ENCODE peak calls at places on chromosomes 7 and 10, in six cellular contexts. B, X, N, A, C and L are unnamed samples.

GRCh38 chr7:143454091-143454729 is 11.0 kb downstream of the TAS2R60 start:
- DNase-seq in B (no peak), X (no peak), N (no peak), A (no peak), C (no peak), L (no peak)

GRCh38 chr7:132518102-132518838 is 58.0 kb downstream of the PLXNA4 start:
- DNase-seq in B (no peak), X (no peak), N (no peak), A (no peak), C (no peak), L (no peak)

GRCh38 chr7:124179641-124180040 is 146.8 kb upstream of the TMEM229A start:
- DNase-seq in B (no peak), X (no peak), N (no peak), A (no peak), C (no peak), L (no peak)

GRCh38 chr7:27139335-27140107 is 4.0 kb downstream of the HOXA5 start:
- DNase-seq in B (no peak), X (no peak), N (peak), A (peak), C (no peak), L (no peak)

GRCh38 chr10:16441106-16441850 is 4.5 kb downstream of the PTER start:
- DNase-seq in B (no peak), X (no peak), N (no peak), A (no peak), C (no peak), L (no peak)

GRCh38 chr7:78529392-78529791 is 730.8 kb downstream of the PHTF2 start:
- DNase-seq in B (no peak), X (no peak), N (no peak), A (no peak), C (no peak), L (no peak)

GRCh38 chr10:133459454-133460207 is 5.9 kb downstream of the SCART1 start:
- DNase-seq in B (no peak), X (no peak), N (peak), A (peak), C (peak), L (no peak)

GRCh38 chr7:25759748-25760147 is 392.2 kb upstream of the NFE2L3 start:
- DNase-seq in B (no peak), X (no peak), N (no peak), A (no peak), C (no peak), L (no peak)

GRCh38 chr7:150405584-150406310 is 26.6 kb downstream of the ZNF775 start:
- DNase-seq in B (peak), X (no peak), N (no peak), A (no peak), C (no peak), L (no peak)

GRCh38 chr7:134697487-134697886 is 50.8 kb downstream of the BPGM start:
- DNase-seq in B (no peak), X (no peak), N (no peak), A (no peak), C (no peak), L (no peak)

GRCh38 chr10:63518690-63519288 is 2.4 kb upstream of the REEP3 start:
- DNase-seq in B (no peak), X (no peak), N (no peak), A (no peak), C (no peak), L (no peak)

GRCh38 chr7:94223375-94224084 is 171.2 kb upstream of the COL1A2 start:
- DNase-seq in B (no peak), X (no peak), N (no peak), A (no peak), C (no peak), L (no peak)

GRCh38 chr7:44986218-44987053 is 7.6 kb upstream of the MYO1G start:
- DNase-seq in B (peak), X (peak), N (peak), A (peak), C (peak), L (peak)

GRCh38 chr7:44989132-44989531 is 10.3 kb upstream of the MYO1G start:
- DNase-seq in B (no peak), X (no peak), N (no peak), A (no peak), C (no peak), L (no peak)

GRCh38 chr7:44988718-44989117 is 9.9 kb upstream of the MYO1G start:
- DNase-seq in B (no peak), X (no peak), N (no peak), A (no peak), C (no peak), L (no peak)

GRCh38 chr7:44987996-44988395 is 9.2 kb upstream of the MYO1G start:
- DNase-seq in B (no peak), X (no peak), N (no peak), A (no peak), C (no peak), L (no peak)

DNA sequence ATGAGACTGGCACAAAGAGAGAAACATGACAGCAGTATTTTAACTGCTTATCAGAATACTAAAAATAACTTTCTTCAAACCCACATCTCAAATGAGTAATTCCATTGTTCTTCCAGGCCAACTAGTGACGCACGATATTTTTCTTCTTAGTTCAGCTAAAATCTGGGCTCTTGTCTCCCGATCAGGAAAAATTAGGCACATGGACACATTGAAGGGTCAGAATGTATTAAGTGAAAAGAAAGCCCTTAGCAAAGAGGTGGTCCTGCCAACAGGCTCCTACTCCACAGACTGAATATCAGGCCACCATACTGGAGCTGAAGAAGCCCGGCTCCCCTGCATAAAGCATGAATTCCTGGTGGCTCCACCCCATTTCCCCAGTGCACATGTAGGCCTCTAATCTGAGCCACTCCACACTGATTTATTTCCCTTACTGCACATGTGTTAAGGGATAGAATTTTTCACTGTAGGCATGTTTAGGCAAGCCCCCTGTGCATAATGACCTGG is 9.4 kb upstream of the CCM2 start:
- DNase-seq in B (no peak), X (no peak), N (no peak), A (no peak), C (no peak), L (no peak)
- H3K27ac ChIP-seq in B (no peak), X (peak), N (peak), A (peak), C (no peak), L (peak)

DNA sequence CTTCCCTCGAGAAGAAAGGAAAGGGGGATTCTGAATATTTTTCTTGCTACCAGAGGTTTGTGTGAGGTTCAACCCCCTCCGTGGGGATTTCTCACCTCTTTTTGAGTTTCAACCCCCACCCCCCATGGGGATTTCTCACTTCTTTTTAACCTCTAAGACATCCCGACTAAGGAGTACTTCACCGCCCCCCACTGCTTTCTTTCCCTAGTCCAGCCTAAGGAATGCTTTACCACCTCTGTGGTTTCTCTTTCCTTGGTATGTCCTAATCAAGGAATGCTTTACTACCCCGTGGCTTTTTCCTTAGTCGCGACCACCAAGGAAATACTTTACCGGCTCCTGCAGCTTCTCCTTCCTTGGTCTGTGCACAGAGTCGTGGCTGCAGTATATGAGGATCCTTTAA is 149.4 kb downstream of the LYZL1 start:
- DNase-seq in B (no peak), X (no peak), N (no peak), A (no peak), C (no peak), L (no peak)
- H3K27ac ChIP-seq in B (no peak), X (no peak), N (no peak), A (no peak), C (no peak), L (no peak)

GRCh38 chr10:36489928-36490279 is 635.5 kb upstream of the ANKRD30A start:
- DNase-seq in B (no peak), X (no peak), N (no peak), A (no peak), C (no peak), L (no peak)

GRCh38 chr10:36493511-36493880 is 631.9 kb upstream of the ANKRD30A start:
- DNase-seq in B (no peak), X (no peak), N (no peak), A (no peak), C (no peak), L (no peak)

GRCh38 chr10:36489181-36489927 is 636.0 kb upstream of the ANKRD30A start:
- DNase-seq in B (no peak), X (no peak), N (no peak), A (no peak), C (no peak), L (no peak)

GRCh38 chr10:36494386-36494785 is 631.0 kb upstream of the ANKRD30A start:
- DNase-seq in B (peak), X (no peak), N (no peak), A (no peak), C (no peak), L (no peak)

GRCh38 chr10:36492590-36493510 is 632.5 kb upstream of the ANKRD30A start:
- DNase-seq in B (no peak), X (no peak), N (no peak), A (no peak), C (no peak), L (no peak)
- H3K27ac ChIP-seq in B (peak), X (peak), N (no peak), A (peak), C (peak), L (no peak)

GRCh38 chr7:44615793-44616192 is 9.4 kb downstream of the OGDH start:
- DNase-seq in B (no peak), X (no peak), N (no peak), A (peak), C (no peak), L (no peak)

GRCh38 chr7:44616545-44616944 is 10.1 kb downstream of the OGDH start:
- DNase-seq in B (no peak), X (no peak), N (no peak), A (no peak), C (no peak), L (no peak)

GRCh38 chr7:44617225-44617885 is 10.9 kb downstream of the OGDH start:
- DNase-seq in B (no peak), X (no peak), N (no peak), A (no peak), C (no peak), L (no peak)

GRCh38 chr7:44618045-44618444 is 11.6 kb downstream of the OGDH start:
- DNase-seq in B (no peak), X (no peak), N (no peak), A (no peak), C (no peak), L (no peak)

DNA sequence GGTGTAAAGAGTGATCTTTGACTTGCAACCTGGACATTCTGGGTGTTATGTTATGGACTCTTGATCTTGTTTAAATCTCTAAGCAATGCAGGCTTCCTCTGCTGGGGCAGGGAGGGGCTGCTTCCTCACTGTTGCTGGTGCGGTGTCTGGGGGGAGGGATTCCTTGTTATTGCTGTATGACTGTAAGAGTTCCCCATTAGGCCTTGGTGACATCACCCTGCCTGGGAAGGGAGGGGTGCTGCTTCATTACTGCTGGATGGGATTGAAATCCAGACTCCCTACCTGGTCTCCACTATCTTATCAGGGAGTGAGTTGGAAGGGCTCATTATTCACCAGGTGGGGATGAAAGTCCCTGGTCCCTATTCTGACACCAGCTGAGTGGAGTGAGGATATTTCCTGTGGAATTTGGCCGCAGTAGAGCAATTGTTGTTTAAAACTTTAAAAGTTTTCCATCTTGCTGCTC is 8.8 kb downstream of the OGDH start:
- DNase-seq in B (peak), X (peak), N (peak), A (peak), C (no peak), L (no peak)
- H3K27ac ChIP-seq in B (no peak), X (peak), N (no peak), A (peak), C (peak), L (no peak)

DNA sequence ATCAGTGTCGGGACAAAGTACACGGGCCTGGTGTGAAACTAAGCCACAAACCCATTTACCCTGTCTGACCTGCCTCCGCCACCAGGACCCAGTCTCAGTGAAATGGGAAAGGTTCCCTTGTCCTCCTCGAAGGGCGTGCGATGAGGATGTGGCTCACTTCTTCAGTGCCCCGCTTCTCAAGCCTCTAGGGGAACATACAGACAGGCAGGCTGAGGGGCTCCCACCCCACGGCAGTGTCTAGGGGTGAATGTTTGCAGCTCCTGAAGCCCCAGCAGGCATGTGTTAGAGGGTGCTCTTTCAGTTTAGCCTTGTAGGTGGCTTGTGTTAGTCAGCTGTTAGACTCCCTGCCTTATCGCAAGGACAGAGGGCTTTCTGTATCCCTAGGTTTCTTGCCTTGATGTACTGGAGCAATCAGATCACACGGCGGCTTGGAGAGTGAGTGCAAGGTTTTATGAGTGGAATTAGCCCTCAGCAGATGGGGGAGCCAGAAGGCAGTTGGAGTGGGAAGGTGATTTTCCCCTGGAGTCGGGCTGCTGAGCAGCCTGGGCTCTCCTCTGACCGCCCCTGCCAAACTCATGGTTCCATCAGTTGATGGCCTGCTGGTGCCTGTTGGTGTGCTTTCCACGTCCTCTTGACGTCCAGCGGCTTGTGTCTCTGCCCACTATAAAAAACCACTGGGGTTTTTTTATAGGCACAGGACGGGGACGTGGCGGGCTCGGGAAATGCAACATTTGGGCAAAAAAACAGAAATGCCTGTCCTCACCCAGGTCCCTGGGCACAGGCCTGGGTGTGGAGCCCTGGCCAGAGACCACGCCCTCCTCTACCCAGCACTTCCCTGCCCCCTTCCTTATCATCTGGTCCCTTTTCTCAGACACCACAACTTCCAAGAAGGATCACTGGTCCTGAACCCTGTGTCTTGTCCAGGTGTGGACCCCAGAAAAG is 786 bp downstream of the NUDT1 start:
- DNase-seq in B (no peak), X (no peak), N (no peak), A (no peak), C (no peak), L (no peak)
- H3K27ac ChIP-seq in B (peak), X (peak), N (no peak), A (peak), C (peak), L (no peak)

GRCh38 chr7:20542594-20542993 is 72.9 kb upstream of the ABCB5 start:
- DNase-seq in B (peak), X (no peak), N (no peak), A (no peak), C (no peak), L (peak)
- H3K27ac ChIP-seq in B (no peak), X (no peak), N (no peak), A (no peak), C (no peak), L (no peak)

GRCh38 chr7:4937411-4937810 is 21.6 kb downstream of the MMD2 start:
- DNase-seq in B (no peak), X (no peak), N (no peak), A (no peak), C (no peak), L (no peak)

GRCh38 chr7:4934419-4935025 is 24.5 kb downstream of the MMD2 start:
- DNase-seq in B (no peak), X (no peak), N (no peak), A (no peak), C (no peak), L (no peak)

GRCh38 chr7:4928445-4928844 is 30.5 kb downstream of the MMD2 start:
- DNase-seq in B (no peak), X (no peak), N (no peak), A (no peak), C (no peak), L (no peak)

GRCh38 chr7:4929005-4929404 is 30.0 kb downstream of the MMD2 start:
- DNase-seq in B (no peak), X (no peak), N (no peak), A (no peak), C (no peak), L (no peak)

DNA sequence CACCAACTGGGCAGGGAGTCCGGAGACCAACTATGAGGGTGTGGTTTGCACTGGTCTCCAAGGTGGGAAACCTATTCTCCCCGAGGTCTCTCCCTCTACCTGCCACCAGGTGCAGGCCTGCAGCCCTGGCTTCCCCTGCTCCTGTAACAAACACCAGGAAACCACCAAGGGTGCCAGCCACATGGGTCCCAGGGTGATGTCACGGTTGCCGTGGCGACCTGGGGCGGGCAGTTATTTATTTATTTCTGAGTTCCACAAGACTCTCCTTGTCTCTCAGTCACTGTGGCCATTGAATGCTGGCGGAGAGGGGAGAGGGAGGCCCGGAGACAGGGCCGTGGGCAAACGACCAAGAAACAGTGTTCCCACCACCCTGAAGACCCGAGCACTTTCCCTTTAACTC is 27.1 kb downstream of the MMD2 start:
- DNase-seq in B (no peak), X (no peak), N (no peak), A (no peak), C (no peak), L (peak)
- H3K27ac ChIP-seq in B (no peak), X (no peak), N (no peak), A (no peak), C (no peak), L (no peak)

GRCh38 chr10:114470956-114471905 is 66.9 kb upstream of the AFAP1L2 start:
- DNase-seq in B (no peak), X (no peak), N (peak), A (no peak), C (no peak), L (peak)

GRCh38 chr10:114472874-114473248 is 68.6 kb upstream of the AFAP1L2 start:
- DNase-seq in B (no peak), X (no peak), N (no peak), A (no peak), C (no peak), L (no peak)

GRCh38 chr10:114474989-114475388 is 70.7 kb upstream of the AFAP1L2 start:
- DNase-seq in B (no peak), X (no peak), N (no peak), A (no peak), C (no peak), L (no peak)

GRCh38 chr10:114471906-114472873 is 67.9 kb upstream of the AFAP1L2 start:
- DNase-seq in B (no peak), X (no peak), N (no peak), A (no peak), C (no peak), L (peak)

GRCh38 chr10:114473776-114474175 is 69.5 kb upstream of the AFAP1L2 start:
- DNase-seq in B (no peak), X (no peak), N (no peak), A (no peak), C (no peak), L (no peak)
- H3K27ac ChIP-seq in B (no peak), X (no peak), N (no peak), A (no peak), C (no peak), L (no peak)